ENCODE peak calls at places on chromosomes 6 and 20, in nine cellular contexts. B is hepatocyte, J is upper lobe of right lung, A is NCI-H460, Z is cardiac muscle cell, W is choroid plexus epithelial cell, L is globus pallidus, F is NCI-H1092 treated with DMSO at 0.1 percent for 48 hours, P is endodermal cell. S is an unnamed sample.

GRCh38 chr6:135995160-135995898 is 143.8 kb downstream of the PDE7B start:
- DNase-seq in B (no peak), P (no peak), L (no peak), A (peak; percentile 43), J (no peak), F (no peak), W (peak; percentile 90), Z (peak; percentile 75), S (no peak)

GRCh38 chr20:41138527-41139226 is 1.3 kb downstream of the PLCG1 start:
- DNase-seq in J (peak; percentile 56), W (no peak), A (no peak), B (peak; percentile 47), L (no peak), F (no peak), P (no peak), Z (peak; percentile 27), S (no peak)

GRCh38 chr20:19978511-19979210 is 38.5 kb upstream of the NAA20 start:
- DNase-seq in A (no peak), W (no peak), P (no peak), J (no peak), F (no peak), B (no peak), L (peak; percentile 48), Z (no peak), S (no peak)

GRCh38 chr20:13338999-13339411 is 117.9 kb downstream of the ISM1 start:
- DNase-seq in J (no peak), L (no peak), Z (no peak), P (no peak), F (no peak), A (no peak), W (no peak), B (peak; percentile 56), S (no peak)

GRCh38 chr6:12602951-12603710 is 113.4 kb upstream of the PHACTR1 start:
- DNase-seq in Z (peak; percentile 92), B (peak; percentile 70), J (no peak), A (peak; percentile 54), L (peak; percentile 35), P (no peak), F (peak; percentile 0), W (peak; percentile 84), S (peak; percentile 87)

GRCh38 chr6:114171473-114171872 is 171.3 kb downstream of the HS3ST5 start:
- DNase-seq in L (no peak), B (no peak), J (no peak), F (no peak), P (no peak), A (no peak), W (no peak), Z (no peak), S (no peak)

GRCh38 chr20:8646716-8647115 is 422.2 kb upstream of the PLCB4 start:
- DNase-seq in F (no peak), L (no peak), Z (peak; percentile 46), P (no peak), J (no peak), W (peak; percentile 70), B (no peak), A (no peak), S (no peak)

GRCh38 chr6:61622601-61623000 is 663.4 kb downstream of the KHDRBS2 start:
- DNase-seq in W (no peak), J (no peak), P (no peak), B (no peak), L (no peak), Z (no peak), F (no peak), A (no peak), S (no peak)

GRCh38 chr6:134532694-134533624 is 215.0 kb upstream of the SGK1 start:
- DNase-seq in B (no peak), Z (no peak), A (no peak), J (no peak), W (no peak), L (peak; percentile 52), F (no peak), P (no peak), S (no peak)

GRCh38 chr20:25272223-25273000 is 24.5 kb downstream of the PYGB start:
- DNase-seq in F (no peak), P (no peak), B (no peak), W (peak; percentile 60), L (no peak), A (no peak), J (peak; percentile 36), Z (no peak), S (no peak)

GRCh38 chr6:117555262-117555849 is 47.0 kb downstream of the GOPC start:
- DNase-seq in W (peak; percentile 21), F (no peak), A (no peak), Z (no peak), J (no peak), L (no peak), P (no peak), B (no peak), S (no peak)

GRCh38 chr6:65289491-65289890 is 417.5 kb downstream of the EYS start:
- DNase-seq in P (no peak), J (no peak), B (no peak), Z (peak; percentile 59), A (no peak), W (peak; percentile 29), L (no peak), F (no peak), S (peak; percentile 85)

GRCh38 chr6:47203266-47203967 is 106.3 kb downstream of the TNFRSF21 start:
- DNase-seq in L (no peak), Z (no peak), F (no peak), W (no peak), P (no peak), B (no peak), J (no peak), A (no peak), S (no peak)

GRCh38 chr20:17806107-17806506 is 106.3 kb downstream of the BANF2 start:
- DNase-seq in J (no peak), W (no peak), F (no peak), B (no peak), P (no peak), Z (no peak), L (no peak), A (no peak), S (no peak)

S was measured in dermis microvascular lymphatic vessel endothelial cell.